ENCODE peak calls at places on chromosomes 4 and X, in seven cellular contexts. One of them, this sample, is unnamed.

GRCh38 chrX:141975839-141976238 is 72.1 kb downstream of the MAGEC1 start:
- DNase-seq in NCI-H2107: no peak
- DNase-seq in choroid plexus epithelial cell: no peak
- DNase-seq in lung microvascular endothelial cell: no peak
- DNase-seq in dorsolateral prefrontal cortex: no peak
- DNase-seq in SK-N-DZ: no peak
- DNase-seq in A549: no peak
- DNase-seq in this sample: no peak

GRCh38 chr4:157245351-157245750 is 24.8 kb downstream of the GRIA2 start:
- DNase-seq in NCI-H2107: no peak
- DNase-seq in choroid plexus epithelial cell: no peak
- DNase-seq in lung microvascular endothelial cell: no peak
- DNase-seq in dorsolateral prefrontal cortex: no peak
- DNase-seq in SK-N-DZ: no peak
- DNase-seq in A549: no peak
- DNase-seq in this sample: no peak

GRCh38 chr4:57064811-57065711 is 45.1 kb downstream of the IGFBP7 start:
- DNase-seq in NCI-H2107: no peak
- DNase-seq in choroid plexus epithelial cell: peak
- DNase-seq in lung microvascular endothelial cell: no peak
- DNase-seq in dorsolateral prefrontal cortex: no peak
- DNase-seq in SK-N-DZ: no peak
- DNase-seq in A549: peak
- DNase-seq in this sample: peak

GRCh38 chr4:80305466-80305865 is 30.1 kb upstream of the CFAP299 start:
- DNase-seq in NCI-H2107: no peak
- DNase-seq in choroid plexus epithelial cell: peak
- DNase-seq in lung microvascular endothelial cell: no peak
- DNase-seq in dorsolateral prefrontal cortex: no peak
- DNase-seq in SK-N-DZ: no peak
- DNase-seq in A549: no peak
- DNase-seq in this sample: no peak

GRCh38 chr4:102420563-102421221 is 75.4 kb upstream of the SLC39A8 start:
- DNase-seq in NCI-H2107: no peak
- DNase-seq in choroid plexus epithelial cell: peak
- DNase-seq in lung microvascular endothelial cell: no peak
- DNase-seq in dorsolateral prefrontal cortex: no peak
- DNase-seq in SK-N-DZ: peak
- DNase-seq in A549: peak
- DNase-seq in this sample: no peak

GRCh38 chr4:15336410-15337184 is 91.2 kb upstream of the C1QTNF7 start:
- DNase-seq in NCI-H2107: no peak
- DNase-seq in choroid plexus epithelial cell: peak
- DNase-seq in lung microvascular endothelial cell: no peak
- DNase-seq in dorsolateral prefrontal cortex: no peak
- DNase-seq in SK-N-DZ: no peak
- DNase-seq in A549: no peak
- DNase-seq in this sample: no peak

GRCh38 chr4:6772223-6772928 is 10.2 kb upstream of the KIAA0232 start:
- DNase-seq in NCI-H2107: no peak
- DNase-seq in choroid plexus epithelial cell: no peak
- DNase-seq in lung microvascular endothelial cell: no peak
- DNase-seq in dorsolateral prefrontal cortex: no peak
- DNase-seq in SK-N-DZ: no peak
- DNase-seq in A549: no peak
- DNase-seq in this sample: no peak

GRCh38 chr4:20126906-20127305 is 124.8 kb upstream of the SLIT2 start:
- DNase-seq in NCI-H2107: no peak
- DNase-seq in choroid plexus epithelial cell: peak
- DNase-seq in lung microvascular endothelial cell: no peak
- DNase-seq in dorsolateral prefrontal cortex: no peak
- DNase-seq in SK-N-DZ: no peak
- DNase-seq in A549: no peak
- DNase-seq in this sample: no peak

GRCh38 chrX:1516596-1517104 is 20.3 kb downstream of the P2RY8 start:
- DNase-seq in NCI-H2107: no peak
- DNase-seq in choroid plexus epithelial cell: no peak
- DNase-seq in lung microvascular endothelial cell: no peak
- DNase-seq in dorsolateral prefrontal cortex: no peak
- DNase-seq in SK-N-DZ: no peak
- DNase-seq in A549: no peak
- DNase-seq in this sample: no peak

GRCh38 chrX:3504916-3505315 is 158.5 kb upstream of the MXRA5 start:
- DNase-seq in NCI-H2107: no peak
- DNase-seq in choroid plexus epithelial cell: no peak
- DNase-seq in lung microvascular endothelial cell: no peak
- DNase-seq in dorsolateral prefrontal cortex: no peak
- DNase-seq in SK-N-DZ: no peak
- DNase-seq in A549: no peak
- DNase-seq in this sample: no peak

GRCh38 chrX:108420481-108420880 is 17.7 kb downstream of the COL4A6 start:
- DNase-seq in NCI-H2107: no peak
- DNase-seq in choroid plexus epithelial cell: no peak
- DNase-seq in lung microvascular endothelial cell: no peak
- DNase-seq in dorsolateral prefrontal cortex: no peak
- DNase-seq in SK-N-DZ: no peak
- DNase-seq in A549: no peak
- DNase-seq in this sample: no peak

GRCh38 chr4:99879458-99879857 is 14.8 kb downstream of the LAMTOR3 start:
- DNase-seq in NCI-H2107: no peak
- DNase-seq in choroid plexus epithelial cell: no peak
- DNase-seq in lung microvascular endothelial cell: no peak
- DNase-seq in dorsolateral prefrontal cortex: no peak
- DNase-seq in SK-N-DZ: no peak
- DNase-seq in A549: no peak
- DNase-seq in this sample: no peak

GRCh38 chr4:168796362-168797106 is 213.5 kb downstream of the CBR4 start:
- DNase-seq in NCI-H2107: no peak
- DNase-seq in choroid plexus epithelial cell: peak
- DNase-seq in lung microvascular endothelial cell: peak
- DNase-seq in dorsolateral prefrontal cortex: no peak
- DNase-seq in SK-N-DZ: no peak
- DNase-seq in A549: peak
- DNase-seq in this sample: no peak